ENCODE peak calls at places on chromosomes 7 and 10, in eight cellular contexts. Y, E, M, F, B, T, P and A are unnamed samples.

GRCh38 chr10:93816123-93816747 is 58.5 kb downstream of the LGI1 start:
- DNase-seq in M (peak; percentile 60), T (peak; percentile 7), P (peak; percentile 27), B (peak; percentile 47), F (peak; percentile 50), E (peak; percentile 63), Y (no peak), A (peak; percentile 50)

GRCh38 chr7:95691464-95691863 is 80.9 kb upstream of the DYNC1I1 start:
- DNase-seq in B (no peak), M (peak; percentile 76), F (no peak), P (no peak), T (no peak), Y (no peak), E (no peak), A (no peak)

GRCh38 chr10:74949434-74949833 is 123.0 kb downstream of the KAT6B start:
- DNase-seq in B (peak; percentile 67), F (no peak), Y (no peak), P (no peak), E (no peak), T (no peak), M (no peak), A (no peak)

GRCh38 chr10:112902730-112903129 is 47.3 kb upstream of the TCF7L2 start:
- DNase-seq in T (no peak), P (no peak), E (no peak), F (no peak), Y (no peak), M (no peak), B (no peak), A (no peak)

GRCh38 chr10:15997313-15997712 is 137.0 kb upstream of the MINDY3 start:
- DNase-seq in E (no peak), T (no peak), B (no peak), F (no peak), M (no peak), P (no peak), Y (no peak), A (no peak)

GRCh38 chr10:74593470-74593869 is 232.9 kb upstream of the KAT6B start:
- DNase-seq in T (no peak), Y (no peak), F (peak; percentile 8), E (no peak), P (no peak), M (no peak), B (peak; percentile 86), A (no peak)

GRCh38 chr10:114551310-114551972 is 106.6 kb downstream of the ABLIM1 start:
- DNase-seq in T (no peak), M (no peak), F (no peak), E (peak; percentile 96), P (no peak), Y (no peak), B (peak; percentile 14), A (no peak)

GRCh38 chr7:3043544-3044395 is at the start of gene CARD11:
- DNase-seq in M (peak; percentile 34), F (no peak), E (no peak), B (no peak), Y (no peak), T (peak; percentile 67), P (no peak), A (peak; percentile 78)

DNA sequence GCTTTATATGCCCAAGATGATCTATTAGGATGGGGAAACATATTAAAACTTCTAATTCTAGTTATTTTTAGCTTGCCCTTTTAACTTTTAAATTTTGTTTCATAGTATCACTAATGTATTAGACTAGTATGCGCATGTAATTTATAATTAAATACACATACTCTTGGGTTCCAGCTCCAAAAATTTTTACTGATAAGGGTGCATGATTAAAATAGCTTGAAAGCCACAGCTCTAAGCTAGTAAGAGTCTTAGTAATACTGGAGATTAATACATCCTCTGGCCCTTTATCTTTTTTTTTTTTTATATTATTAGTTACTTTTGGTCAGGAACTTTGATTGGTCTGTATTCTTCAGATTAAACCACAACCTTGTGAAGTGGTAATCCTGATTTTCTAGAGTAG is 53.6 kb downstream of the ATXN7L1 start:
- DNase-seq in P (no peak), Y (no peak), F (no peak), B (no peak), T (no peak), E (no peak), M (no peak), A (no peak)
- TF ChIP-seq CTCF in P (no peak), Y (no peak), F (no peak), B (no peak), T (no peak), E (no peak), M (no peak), A (no peak)

DNA sequence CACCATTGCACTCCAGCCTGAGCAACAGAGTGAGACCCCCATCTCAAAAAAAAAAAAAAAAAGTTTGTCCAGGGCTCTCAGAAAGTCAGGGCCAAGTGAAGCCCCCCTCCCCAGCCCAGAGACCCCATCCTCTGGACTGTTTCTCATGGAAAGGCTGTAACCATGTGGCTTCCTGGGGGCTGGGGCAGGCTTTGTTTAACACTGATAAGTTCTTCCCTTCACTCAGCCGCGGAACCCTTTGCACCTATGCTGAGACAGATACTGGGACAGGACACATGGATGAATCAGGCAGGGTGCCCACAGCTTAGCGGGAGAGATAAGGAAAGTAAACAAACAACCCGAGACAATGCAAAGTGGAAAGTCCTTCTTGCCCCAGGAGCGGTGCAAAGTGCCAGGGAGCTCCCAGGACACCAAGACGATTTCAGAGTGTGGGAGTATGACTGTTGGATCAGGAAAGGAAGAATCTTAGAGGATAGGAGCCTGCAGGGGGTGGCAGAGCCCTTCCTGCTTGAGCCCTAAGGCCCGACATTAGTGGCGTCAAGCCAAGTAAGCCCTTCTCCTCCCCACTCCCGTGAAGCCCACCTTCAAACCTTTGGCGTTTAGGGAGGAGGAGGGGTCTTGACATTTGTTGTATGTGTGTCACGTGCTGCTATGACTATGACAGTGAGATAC is 11.6 kb downstream of the MLXIPL start:
- DNase-seq in T (no peak), M (no peak), E (peak; percentile 45), F (peak; percentile 25), P (no peak), B (peak; percentile 29), Y (no peak), A (peak; percentile 26)
- TF ChIP-seq CTCF in T (no peak), M (no peak), E (no peak), F (peak; percentile 50), P (peak; percentile 27), B (peak; percentile 44), Y (no peak), A (no peak)

GRCh38 chr10:88895252-88895651 is 15.2 kb downstream of the STAMBPL1 start:
- DNase-seq in F (no peak), E (no peak), M (no peak), B (no peak), P (no peak), T (no peak), Y (no peak), A (no peak)
- TF ChIP-seq CTCF in F (no peak), E (no peak), M (no peak), B (no peak), P (no peak), T (no peak), Y (no peak), A (no peak)

GRCh38 chr7:76515999-76516443 is 5.7 kb downstream of the UPK3B start:
- DNase-seq in Y (no peak), B (peak; percentile 23), F (peak; percentile 36), P (no peak), T (peak; percentile 71), E (peak; percentile 55), M (peak; percentile 66), A (peak; percentile 62)
- TF ChIP-seq CTCF in Y (peak; percentile 90), B (peak; percentile 70), F (peak; percentile 99), P (no peak), T (peak; percentile 78), E (no peak), M (peak; percentile 98), A (peak; percentile 60)

GRCh38 chr10:12369982-12370381 is 20.6 kb downstream of the CAMK1D start:
- DNase-seq in M (no peak), B (no peak), Y (no peak), P (no peak), T (no peak), F (no peak), E (no peak), A (no peak)

GRCh38 chr10:12360461-12360860 is 11.1 kb downstream of the CAMK1D start:
- DNase-seq in M (no peak), Y (no peak), E (no peak), P (no peak), B (no peak), T (no peak), F (no peak), A (no peak)

GRCh38 chr10:12367272-12367671 is 17.9 kb downstream of the CAMK1D start:
- DNase-seq in Y (no peak), M (no peak), T (no peak), B (no peak), F (no peak), E (no peak), P (no peak), A (no peak)

GRCh38 chr10:12358863-12359647 is 9.7 kb downstream of the CAMK1D start:
- DNase-seq in T (no peak), P (no peak), B (no peak), F (no peak), M (no peak), E (no peak), Y (no peak), A (peak; percentile 57)

DNA sequence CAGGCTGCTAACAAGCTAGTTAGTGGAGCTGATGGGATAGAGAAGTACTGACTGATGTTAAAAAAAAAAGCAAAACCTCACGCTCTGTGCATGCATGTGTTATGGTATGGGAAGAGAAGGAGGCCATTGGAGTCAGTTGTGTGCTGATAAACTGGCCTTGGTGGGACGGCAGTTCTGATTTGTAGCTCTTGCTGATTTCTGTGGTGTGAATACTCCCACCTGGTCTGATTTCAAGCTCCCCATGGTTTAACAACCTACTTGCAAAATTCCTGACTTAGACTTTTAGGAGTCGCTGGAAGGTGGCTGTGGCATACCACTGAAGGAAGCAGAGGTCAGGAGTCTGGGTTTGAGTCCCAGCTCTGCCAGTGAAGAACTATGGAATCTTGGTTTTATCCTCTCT is 15.2 kb downstream of the CAMK1D start:
- DNase-seq in E (no peak), M (no peak), B (no peak), T (no peak), P (no peak), F (no peak), Y (no peak), A (no peak)
- TF ChIP-seq CTCF in E (no peak), M (no peak), B (no peak), T (no peak), P (no peak), F (no peak), Y (no peak), A (no peak)

GRCh38 chr10:43314626-43315025 is 47.8 kb upstream of the RASGEF1A start:
- DNase-seq in T (no peak), E (no peak), P (no peak), F (no peak), M (no peak), B (no peak), Y (no peak), A (no peak)

GRCh38 chr10:43316516-43316915 is 49.7 kb upstream of the RASGEF1A start:
- DNase-seq in F (no peak), P (no peak), T (no peak), B (no peak), M (no peak), Y (no peak), E (no peak), A (no peak)

GRCh38 chr10:43315096-43315495 is 48.2 kb upstream of the RASGEF1A start:
- DNase-seq in M (no peak), Y (no peak), E (no peak), B (no peak), T (no peak), P (no peak), F (no peak), A (no peak)

GRCh38 chr10:43316988-43317387 is 50.1 kb upstream of the RASGEF1A start:
- DNase-seq in T (no peak), B (no peak), F (no peak), M (no peak), P (no peak), E (no peak), Y (no peak), A (no peak)

GRCh38 chr10:43315535-43316245 is 48.8 kb upstream of the RASGEF1A start:
- DNase-seq in B (no peak), F (no peak), T (no peak), M (no peak), E (peak; percentile 61), P (no peak), Y (no peak), A (no peak)
- TF ChIP-seq CTCF in B (no peak), F (no peak), T (no peak), M (no peak), E (no peak), P (no peak), Y (no peak), A (no peak)